ENCODE peak calls at places on chromosomes 7 and 10, in eight cellular contexts. L is GM12892; P is Right ventricle myocardium superior; M is GM23338; E is NCI-H748 treated with DMSO at 0.1 percent for 48 hours; F is retina; K is A549; T is activated CD4-positive, CD25-positive, alpha-beta regulatory T cell. B is an unnamed sample.

GRCh38 chr7:80935971-80936370 is 17.1 kb upstream of the SEMA3C start:
- DNase-seq in L (no peak), P (no peak), M (no peak), E (no peak), F (no peak), K (no peak), T (no peak), B (peak)

GRCh38 chr7:2800220-2800922 is 43.7 kb downstream of the GNA12 start:
- DNase-seq in L (no peak), P (no peak), M (no peak), E (no peak), F (no peak), K (no peak), T (no peak), B (no peak)

GRCh38 chr10:133375357-133376115 is 2.4 kb upstream of the ECHS1 start:
- DNase-seq in L (no peak), P (no peak), M (no peak), E (no peak), F (no peak), K (no peak), T (no peak), B (no peak)

GRCh38 chr7:137636376-137636775 is 210.4 kb downstream of the DGKI start:
- DNase-seq in L (no peak), P (no peak), M (no peak), E (no peak), F (no peak), K (no peak), T (no peak), B (no peak)

GRCh38 chr7:157411580-157411979 is 74.8 kb downstream of the DNAJB6 start:
- DNase-seq in L (no peak), P (peak), M (peak), E (no peak), F (no peak), K (no peak), T (no peak), B (peak)

GRCh38 chr10:48247680-48248079 is 26.8 kb downstream of the FRMPD2 start:
- DNase-seq in L (no peak), P (no peak), M (peak), E (no peak), F (no peak), K (no peak), T (no peak), B (peak)

GRCh38 chr7:7446616-7447015 is 89.1 kb downstream of the COL28A1 start:
- DNase-seq in L (no peak), P (no peak), M (no peak), E (no peak), F (no peak), K (no peak), T (no peak), B (no peak)

GRCh38 chr10:65313406-65313805 is 1612.4 kb upstream of the LRRTM3 start:
- DNase-seq in L (no peak), P (no peak), M (no peak), E (no peak), F (no peak), K (no peak), T (no peak), B (no peak)

GRCh38 chr7:137820677-137821420 is 25.9 kb downstream of the DGKI start:
- DNase-seq in L (peak), P (peak), M (peak), E (no peak), F (peak), K (no peak), T (no peak), B (peak)

GRCh38 chr10:86253171-86254072 is 113.2 kb downstream of the GRID1 start:
- DNase-seq in L (no peak), P (no peak), M (peak), E (no peak), F (no peak), K (no peak), T (no peak), B (no peak)

GRCh38 chr7:84809877-84810276 is 377.0 kb downstream of the SEMA3D start:
- DNase-seq in L (no peak), P (no peak), M (no peak), E (no peak), F (no peak), K (no peak), T (no peak), B (no peak)

GRCh38 chr7:42159150-42159549 is 77.9 kb downstream of the GLI3 start:
- DNase-seq in L (no peak), P (no peak), M (no peak), E (no peak), F (no peak), K (no peak), T (no peak), B (no peak)

GRCh38 chr7:139046143-139046542 is 10.3 kb upstream of the ZC3HAV1L start:
- DNase-seq in L (no peak), P (no peak), M (no peak), E (peak), F (peak), K (no peak), T (no peak), B (no peak)

GRCh38 chr10:6039711-6040110 is 22.5 kb downstream of the IL2RA start:
- DNase-seq in L (no peak), P (no peak), M (no peak), E (no peak), F (no peak), K (no peak), T (no peak), B (no peak)

GRCh38 chr7:41969713-41970112 is 266.8 kb upstream of the INHBA start:
- DNase-seq in L (no peak), P (no peak), M (no peak), E (no peak), F (no peak), K (no peak), T (no peak), B (no peak)

GRCh38 chr10:119370972-119371703 is 163.8 kb downstream of the GRK5 start:
- DNase-seq in L (no peak), P (peak), M (no peak), E (no peak), F (no peak), K (no peak), T (no peak), B (no peak)

GRCh38 chr7:124032369-124033092 is at the start of gene TMEM229A:
- DNase-seq in L (peak), P (peak), M (peak), E (peak), F (peak), K (peak), T (no peak), B (peak)

GRCh38 chr10:49700997-49701396 is 21.5 kb downstream of the C10orf53 start:
- DNase-seq in L (no peak), P (no peak), M (peak), E (no peak), F (no peak), K (no peak), T (no peak), B (no peak)

GRCh38 chr10:86170255-86171153 is 196.1 kb downstream of the GRID1 start:
- DNase-seq in L (no peak), P (no peak), M (no peak), E (no peak), F (no peak), K (no peak), T (no peak), B (no peak)

GRCh38 chr10:89390875-89391576 is 1.4 kb upstream of the IFIT1 start:
- DNase-seq in L (no peak), P (no peak), M (no peak), E (no peak), F (no peak), K (no peak), T (no peak), B (no peak)

GRCh38 chr7:105810556-105810955 is 65.8 kb downstream of the ATXN7L1 start:
- DNase-seq in L (no peak), P (no peak), M (no peak), E (no peak), F (no peak), K (no peak), T (no peak), B (no peak)

GRCh38 chr10:86755454-86755739 is 1.0 kb upstream of the BMPR1A start:
- DNase-seq in L (no peak), P (no peak), M (no peak), E (no peak), F (no peak), K (no peak), T (no peak), B (no peak)

GRCh38 chr7:377069-378040 is 87.4 kb downstream of the FOXL3 start:
- DNase-seq in L (no peak), P (peak), M (no peak), E (no peak), F (no peak), K (no peak), T (no peak), B (peak)

GRCh38 chr7:25624001-25624400 is 395.7 kb upstream of the NPVF start:
- DNase-seq in L (no peak), P (no peak), M (no peak), E (no peak), F (no peak), K (no peak), T (no peak), B (no peak)

GRCh38 chr7:148962823-148963582 is 65.3 kb downstream of the PDIA4 start:
- DNase-seq in L (no peak), P (peak), M (peak), E (peak), F (peak), K (peak), T (peak), B (peak)

GRCh38 chr10:15453462-15453861 is 82.4 kb upstream of the FAM171A1 start:
- DNase-seq in L (no peak), P (no peak), M (no peak), E (no peak), F (no peak), K (no peak), T (no peak), B (no peak)

GRCh38 chr10:1418031-1418550 is 319.2 kb downstream of the ADARB2 start:
- DNase-seq in L (no peak), P (no peak), M (no peak), E (no peak), F (no peak), K (no peak), T (no peak), B (no peak)

GRCh38 chr7:100220833-100221718 is 1.3 kb downstream of the PVRIG start:
- DNase-seq in L (peak), P (no peak), M (no peak), E (no peak), F (no peak), K (no peak), T (peak), B (no peak)

GRCh38 chr10:19750972-19751371 is 65.3 kb upstream of the PLXDC2 start:
- DNase-seq in L (no peak), P (no peak), M (no peak), E (no peak), F (no peak), K (no peak), T (no peak), B (no peak)

GRCh38 chr10:95447733-95448132 is 113.4 kb downstream of the SORBS1 start:
- DNase-seq in L (no peak), P (no peak), M (no peak), E (no peak), F (no peak), K (no peak), T (no peak), B (no peak)